ENCODE peak calls at places on chromosomes 11 and 22, in six cellular contexts. V is CD8-positive, alpha-beta T cell; C is CD4-positive, alpha-beta memory T cell; D is heart left ventricle; M is BE2C; I is HCT116. A is an unnamed sample. For H3K9me3, the result is how much of the 10 kb centered on the place peaks cover.

GRCh38 chr11:443542-444199 is 1.9 kb upstream of the ANO9 start:
- DNase-seq in I (no peak), C (no peak), V (no peak), D (no peak), M (no peak), A (peak)

GRCh38 chr11:132337819-132338416 is 967.5 kb downstream of the NTM start:
- DNase-seq in I (no peak), D (no peak), V (no peak), M (no peak), C (no peak), A (no peak)

GRCh38 chr11:104146421-104146820 is 17.5 kb downstream of the PDGFD start:
- DNase-seq in D (no peak), V (no peak), C (no peak), M (no peak), I (no peak), A (no peak)

GRCh38 chr11:69297926-69298777 is 4.2 kb downstream of the MYEOV start:
- DNase-seq in C (peak), V (peak), M (no peak), D (peak), I (peak), A (peak)

GRCh38 chr22:26692215-26692614 is 34.8 kb downstream of the MIAT start:
- DNase-seq in M (no peak), C (no peak), D (no peak), I (no peak), V (no peak), A (no peak)

GRCh38 chr11:113035708-113036107 is 74.5 kb downstream of the NCAM1 start:
- DNase-seq in M (no peak), I (no peak), C (no peak), D (no peak), V (no peak), A (no peak)

GRCh38 chr11:876550-876949 is 33.9 kb downstream of the TSPAN4 start:
- DNase-seq in C (no peak), D (peak), M (no peak), I (no peak), V (no peak), A (no peak)

GRCh38 chr11:70073881-70074371 is 4.2 kb upstream of the ANO1 start:
- DNase-seq in I (no peak), V (no peak), D (peak), C (no peak), M (no peak), A (no peak)

GRCh38 chr22:37068859-37069258 is 17.3 kb downstream of the KCTD17 start:
- DNase-seq in M (no peak), D (no peak), V (no peak), C (no peak), I (no peak), A (no peak)

GRCh38 chr22:17388235-17388634 is 19.0 kb downstream of the CECR2 start:
- DNase-seq in M (no peak), D (no peak), C (no peak), I (no peak), V (no peak), A (no peak)

GRCh38 chr11:71998649-71999310 is at the start of gene IL18BP:
- DNase-seq in M (no peak), C (peak), I (no peak), V (no peak), D (peak), A (peak)

GRCh38 chr11:115067471-115067870 is 389.1 kb downstream of the NXPE2 start:
- DNase-seq in C (no peak), M (no peak), V (no peak), I (no peak), D (no peak), A (no peak)

GRCh38 chr11:67041602-67042001 is 15.0 kb upstream of the RHOD start:
- DNase-seq in V (no peak), I (no peak), M (no peak), C (no peak), D (no peak), A (peak)

GRCh38 chr11:134663506-134664313 is 251.7 kb upstream of the B3GAT1 start:
- DNase-seq in C (no peak), V (no peak), I (no peak), D (no peak), M (no peak), A (no peak)

GRCh38 chr11:20964985-20965384 is 295.6 kb downstream of the NELL1 start:
- DNase-seq in C (no peak), V (no peak), D (no peak), M (no peak), I (no peak), A (no peak)

DNA sequence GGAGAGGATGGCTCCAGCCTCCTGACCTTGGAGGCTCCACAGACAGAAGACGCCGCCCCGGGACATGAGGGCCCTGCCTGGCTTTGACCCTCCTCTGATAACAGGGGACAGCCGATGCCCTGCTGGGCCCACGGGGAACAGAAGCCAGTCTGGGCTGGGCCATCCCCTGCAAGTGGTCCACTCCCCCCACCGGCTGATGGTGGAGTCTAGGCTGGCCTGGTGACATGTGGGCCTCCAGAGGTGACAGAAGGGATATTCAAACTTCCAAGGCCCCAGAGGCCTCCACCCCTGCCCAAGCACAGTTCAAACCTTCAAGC is 930.1 kb downstream of the BRD1 start:
- DNase-seq in D (no peak), V (no peak), I (no peak), C (no peak), M (no peak), A (no peak)
- H3K9me3 ChIP-seq in D (under half), V (under half), I (under half), C (under half), M (under half), A (under half)

GRCh38 chr11:35990170-35990569 is 46.3 kb downstream of the LDLRAD3 start:
- DNase-seq in V (no peak), I (no peak), M (no peak), C (no peak), D (no peak), A (no peak)
- H3K9me3 ChIP-seq in V (under half), I (under half), M (under half), C (under half), D (under half), A (under half)

DNA sequence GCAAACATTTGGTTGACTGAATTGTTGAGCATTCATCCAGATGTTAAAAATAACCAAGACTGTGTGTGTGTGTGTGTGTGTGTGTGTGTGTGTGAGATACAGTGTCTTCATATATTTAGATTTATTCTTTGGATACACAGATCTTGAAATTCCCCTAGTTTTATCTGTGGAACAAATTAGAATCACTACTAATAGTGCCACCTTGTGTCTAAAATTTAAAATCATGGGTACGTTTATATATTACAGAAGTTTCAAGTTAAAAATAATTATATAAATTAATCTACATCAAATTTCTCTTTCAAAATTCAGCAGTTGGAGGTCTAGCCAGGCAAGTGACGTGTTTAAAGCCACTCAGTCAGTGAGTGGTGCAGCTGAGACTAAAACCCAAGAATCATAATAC is 1566.2 kb upstream of the TENM4 start:
- DNase-seq in I (no peak), M (no peak), D (no peak), V (no peak), C (no peak), A (no peak)
- H3K9me3 ChIP-seq in I (under half), M (under half), D (under half), V (under half), C (under half), A (under half)

GRCh38 chr11:116073854-116074837 is 569.9 kb upstream of the CADM1 start:
- DNase-seq in I (no peak), D (peak), C (no peak), V (no peak), M (peak), A (no peak)
- H3K9me3 ChIP-seq in I (under half), D (under half), C (under half), V (under half), M (under half), A (under half)

DNA sequence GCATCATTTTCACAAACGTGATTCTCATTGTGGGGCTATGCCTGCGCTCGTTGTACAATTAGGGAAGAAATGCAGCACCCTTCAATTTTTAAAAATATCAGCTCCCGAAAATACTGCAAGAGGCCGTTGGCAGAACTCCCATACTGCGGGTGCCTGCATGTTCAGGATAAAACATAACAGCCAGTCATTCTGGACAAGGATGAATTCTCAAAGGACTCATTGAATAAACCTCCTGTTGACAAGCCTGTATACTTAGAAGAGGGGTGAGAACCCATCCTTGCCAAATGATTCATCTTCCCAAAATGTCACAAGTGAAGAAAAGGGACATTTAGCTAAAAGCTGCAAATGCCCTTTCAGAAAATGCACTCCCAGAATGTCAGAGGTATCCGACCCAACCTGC is 141.9 kb downstream of the CSNK2A3 start:
- DNase-seq in C (no peak), D (no peak), V (no peak), M (no peak), I (no peak), A (no peak)
- H3K9me3 ChIP-seq in C (under half), D (under half), V (under half), M (under half), I (under half), A (under half)

GRCh38 chr22:47231759-47232158 is 469.3 kb downstream of the TBC1D22A start:
- DNase-seq in M (no peak), V (no peak), D (no peak), C (no peak), I (no peak), A (no peak)
- H3K9me3 ChIP-seq in M (under half), V (under half), D (under half), C (under half), I (under half), A (under half)

DNA sequence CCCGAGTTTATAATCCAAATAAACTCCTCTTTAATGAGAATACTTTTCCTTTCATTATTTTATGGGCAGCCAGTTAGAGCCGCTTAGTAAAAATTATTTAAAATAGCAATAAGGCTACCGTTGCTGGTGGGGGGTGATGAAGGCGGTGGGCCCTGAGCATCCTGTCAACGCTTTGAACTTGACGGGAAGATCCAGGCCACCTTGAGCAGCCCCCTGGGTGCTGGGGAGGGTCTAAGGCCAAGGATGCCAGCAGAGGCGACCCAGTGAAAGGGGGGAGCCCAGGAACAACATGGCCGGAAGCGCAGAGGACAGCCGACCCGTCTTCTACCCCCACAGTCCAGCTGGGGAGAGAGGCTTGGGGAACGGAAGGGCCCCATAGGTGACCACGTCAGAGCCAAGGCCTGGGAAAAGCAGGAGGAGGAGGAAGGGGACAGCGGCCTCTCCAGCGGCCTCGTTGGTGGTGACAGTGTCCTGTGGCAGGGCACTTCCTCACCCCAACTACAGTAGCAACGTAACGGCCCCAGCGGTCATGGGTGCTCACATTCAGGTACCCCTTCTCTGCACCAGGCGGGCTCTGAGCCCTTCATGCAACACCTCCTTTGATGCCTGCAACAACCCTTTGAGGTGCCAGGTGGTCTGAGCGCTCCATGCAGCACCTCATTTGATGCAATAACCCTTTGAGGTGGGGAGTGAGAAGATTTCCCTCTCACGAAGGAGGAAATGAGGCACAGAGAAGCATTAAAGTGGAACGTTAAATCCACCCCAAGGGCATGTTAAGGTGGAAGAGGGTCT is 695.3 kb downstream of the TBC1D22A start:
- DNase-seq in M (no peak), V (no peak), C (no peak), D (no peak), I (no peak), A (no peak)
- H3K9me3 ChIP-seq in M (under half), V (under half), C (under half), D (under half), I (under half), A (under half)

GRCh38 chr11:108854366-108854765 is 189.5 kb downstream of the DDX10 start:
- DNase-seq in V (no peak), I (no peak), M (no peak), D (no peak), C (peak), A (no peak)
- H3K9me3 ChIP-seq in V (under half), I (under half), M (under half), D (under half), C (under half), A (under half)

A was measured in aorta.